ENCODE peak calls at places on chromosomes 3 and 15, in eight cellular contexts. C is HCEC 1CT; Z is stimulated activated CD4-positive, alpha-beta T cell treated with anti-CD3 and anti-CD28 coated beads, Interleukin-4, amount 100 ng/mL, for 1 hour; M is A549; I is SHP77; A is NCI-H187; J is activated CD4-positive, alpha-beta T cell treated with anti-CD3 and anti-CD28 coated beads, Interleukin-2, amount 50 U/mL, for 4 hours; T is NCI-H524. X is an unnamed sample.
A peak's percentile ranks its signal among the peaks of the same experiment; 100 is the strongest.

GRCh38 chr15:80744826-80745225 is 34.3 kb upstream of the CEMIP start:
- DNase-seq in C (peak; percentile 59), Z (no peak), M (no peak), I (no peak), A (no peak), J (no peak), T (no peak), X (no peak)

GRCh38 chr15:71730277-71731144 is 79.8 kb upstream of the NR2E3 start:
- DNase-seq in C (peak; percentile 63), Z (no peak), M (peak; percentile 85), I (peak; percentile 45), A (no peak), J (no peak), T (peak; percentile 67), X (peak; percentile 72)

GRCh38 chr15:52076889-52077781 is 35.4 kb downstream of the BCL2L10 start:
- DNase-seq in C (peak; percentile 85), Z (no peak), M (peak; percentile 71), I (no peak), A (no peak), J (no peak), T (no peak), X (no peak)

GRCh38 chr15:64774556-64775523 is 549 bp downstream of the RBPMS2 start:
- DNase-seq in C (no peak), Z (peak; percentile 26), M (peak; percentile 33), I (no peak), A (no peak), J (peak; percentile 10), T (no peak), X (peak; percentile 24)

GRCh38 chr3:14548321-14548729 is 8.2 kb upstream of the GRIP2 start:
- DNase-seq in C (peak; percentile 23), Z (peak; percentile 38), M (peak; percentile 67), I (peak; percentile 69), A (no peak), J (peak; percentile 7), T (peak; percentile 77), X (peak; percentile 56)

GRCh38 chr3:55091381-55092225 is 163.7 kb upstream of the LRTM1 start:
- DNase-seq in C (peak; percentile 71), Z (no peak), M (no peak), I (no peak), A (no peak), J (no peak), T (no peak), X (no peak)

GRCh38 chr3:99644741-99645140 is 6.3 kb downstream of the COL8A1 start:
- DNase-seq in C (no peak), Z (no peak), M (no peak), I (no peak), A (no peak), J (no peak), T (no peak), X (no peak)

GRCh38 chr3:115401298-115401697 is 222.0 kb upstream of the GAP43 start:
- DNase-seq in C (peak; percentile 18), Z (no peak), M (peak; percentile 23), I (no peak), A (no peak), J (no peak), T (no peak), X (no peak)

GRCh38 chr3:197793246-197793645 is 2.2 kb downstream of the LRCH3 start:
- DNase-seq in C (peak; percentile 65), Z (no peak), M (no peak), I (no peak), A (no peak), J (no peak), T (no peak), X (peak; percentile 59)

GRCh38 chr15:94258246-94258645 is 26.9 kb downstream of the MCTP2 start:
- DNase-seq in C (no peak), Z (no peak), M (no peak), I (no peak), A (no peak), J (no peak), T (no peak), X (no peak)

GRCh38 chr3:162586591-162586990 is 1090.0 kb downstream of the OTOL1 start:
- DNase-seq in C (peak; percentile 19), Z (no peak), M (peak; percentile 48), I (no peak), A (no peak), J (no peak), T (peak; percentile 14), X (peak; percentile 57)

GRCh38 chr3:21294768-21295167 is 456.2 kb downstream of the ZNF385D start:
- DNase-seq in C (peak; percentile 60), Z (no peak), M (no peak), I (no peak), A (no peak), J (no peak), T (no peak), X (no peak)

GRCh38 chr15:57245130-57245529 is 131.2 kb upstream of the CGNL1 start:
- DNase-seq in C (peak; percentile 17), Z (no peak), M (no peak), I (no peak), A (no peak), J (no peak), T (peak; percentile 96), X (no peak)

GRCh38 chr15:29435811-29436210 is 166.2 kb upstream of the NSMCE3 start:
- DNase-seq in C (peak; percentile 14), Z (no peak), M (no peak), I (no peak), A (no peak), J (no peak), T (no peak), X (no peak)

GRCh38 chr3:77232557-77232956 is 192.7 kb downstream of the ROBO2 start:
- DNase-seq in C (no peak), Z (no peak), M (no peak), I (no peak), A (no peak), J (no peak), T (no peak), X (no peak)

GRCh38 chr3:12452361-12453330 is 31.6 kb upstream of the TSEN2 start:
- DNase-seq in C (no peak), Z (no peak), M (no peak), I (no peak), A (no peak), J (no peak), T (no peak), X (no peak)

GRCh38 chr15:79826800-79827199 is 70.0 kb downstream of the MTHFS start:
- DNase-seq in C (no peak), Z (no peak), M (no peak), I (no peak), A (no peak), J (no peak), T (no peak), X (no peak)